ENCODE peak calls at places on chromosome 1, in seven cellular contexts. U is cardiac fibroblast; F is posterior vena cava; C is KBM-7; X is GM03348; N is stimulated activated CD8-positive, alpha-beta memory T cell treated with anti-CD3 and anti-CD28 coated beads, Interleukin-4, amount 100 ng/mL, for 24 hours; G is head of caudate nucleus. R is an unnamed sample.

GRCh38 chr1:209884665-209885117 is 53.3 kb upstream of the SYT14 start:
- DNase-seq in U (peak; percentile 97), F (peak; percentile 89), C (no peak), X (peak; percentile 94), N (peak; percentile 20), G (peak; percentile 76), R (peak; percentile 96)

GRCh38 chr1:27233677-27234053 is 767 bp upstream of the WDTC1 start:
- DNase-seq in U (no peak), F (no peak), C (no peak), X (no peak), N (peak; percentile 5), G (peak; percentile 53), R (no peak)

GRCh38 chr1:67713071-67713806 is 28.2 kb downstream of the GADD45A start:
- DNase-seq in U (peak; percentile 69), F (no peak), C (peak; percentile 60), X (peak; percentile 58), N (no peak), G (no peak), R (peak; percentile 49)

GRCh38 chr1:232211149-232211548 is 418.8 kb downstream of the SIPA1L2 start:
- DNase-seq in U (no peak), F (no peak), C (no peak), X (no peak), N (no peak), G (no peak), R (no peak)

GRCh38 chr1:43207229-43207853 is 35.2 kb downstream of the CFAP57 start:
- DNase-seq in U (peak; percentile 51), F (no peak), C (no peak), X (no peak), N (no peak), G (no peak), R (no peak)

GRCh38 chr1:204565617-204566582 is 49.7 kb downstream of the MDM4 start:
- DNase-seq in U (peak; percentile 84), F (no peak), C (peak; percentile 82), X (peak; percentile 89), N (peak; percentile 29), G (peak; percentile 83), R (peak; percentile 86)

GRCh38 chr1:63888984-63889383 is 115.2 kb downstream of the ROR1 start:
- DNase-seq in U (no peak), F (no peak), C (no peak), X (no peak), N (no peak), G (no peak), R (no peak)

GRCh38 chr1:248187363-248187762 is 9.7 kb upstream of the OR2M3 start:
- DNase-seq in U (no peak), F (no peak), C (no peak), X (no peak), N (no peak), G (no peak), R (no peak)

GRCh38 chr1:21537932-21538630 is 28.9 kb downstream of the ALPL start:
- DNase-seq in U (peak; percentile 35), F (no peak), C (no peak), X (no peak), N (no peak), G (no peak), R (peak; percentile 79)

GRCh38 chr1:198373376-198373775 is 167.1 kb downstream of the ATP6V1G3 start:
- DNase-seq in U (peak; percentile 15), F (no peak), C (no peak), X (peak; percentile 6), N (no peak), G (no peak), R (no peak)

R was measured in hepatic stellate cell.